ENCODE peak calls at places on chromosomes 7 and 10, in four cellular contexts. One of them, this sample, is unnamed.

GRCh38 chr10:3566627-3567026 is 218.4 kb downstream of the KLF6 start:
- DNase-seq in HepG2: no peak
- DNase-seq in HCT116: no peak
- DNase-seq in K562: no peak
- DNase-seq in this sample: no peak

GRCh38 chr7:107119376-107120100 is 49.3 kb upstream of the HBP1 start:
- DNase-seq in HepG2: no peak
- DNase-seq in HCT116: no peak
- DNase-seq in K562: no peak
- DNase-seq in this sample: no peak

GRCh38 chr7:106282852-106283251 is 1.9 kb downstream of the NAMPT start:
- DNase-seq in HepG2: no peak
- DNase-seq in HCT116: no peak
- DNase-seq in K562: no peak
- DNase-seq in this sample: no peak

GRCh38 chr10:70233939-70234300 is 691 bp upstream of the PPA1 start:
- DNase-seq in HepG2: no peak
- DNase-seq in HCT116: no peak
- DNase-seq in K562: no peak
- DNase-seq in this sample: peak; percentile 61

GRCh38 chr7:112366886-112367285 is 83.4 kb upstream of the IFRD1 start:
- DNase-seq in HepG2: no peak
- DNase-seq in HCT116: no peak
- DNase-seq in K562: no peak
- DNase-seq in this sample: no peak

GRCh38 chr10:102240467-102241036 is 760 bp downstream of the PITX3 start:
- DNase-seq in HepG2: no peak
- DNase-seq in HCT116: no peak
- DNase-seq in K562: no peak
- DNase-seq in this sample: peak; percentile 68

GRCh38 chr7:124033093-124033806 is 383 bp upstream of the TMEM229A start:
- DNase-seq in HepG2: no peak
- DNase-seq in HCT116: no peak
- DNase-seq in K562: no peak
- DNase-seq in this sample: peak; percentile 85

GRCh38 chr7:128860158-128861073 is 2.2 kb upstream of the ATP6V1F start:
- DNase-seq in HepG2: no peak
- DNase-seq in HCT116: no peak
- DNase-seq in K562: peak; percentile 99
- DNase-seq in this sample: no peak

GRCh38 chr10:88064608-88065383 is 201.4 kb downstream of the PTEN start:
- DNase-seq in HepG2: no peak
- DNase-seq in HCT116: no peak
- DNase-seq in K562: no peak
- DNase-seq in this sample: peak; percentile 60

GRCh38 chr7:152120210-152120609 is 94.7 kb downstream of the GALNT11 start:
- DNase-seq in HepG2: no peak
- DNase-seq in HCT116: no peak
- DNase-seq in K562: no peak
- DNase-seq in this sample: no peak

GRCh38 chr10:77801474-77802238 is 124.9 kb downstream of the DLG5 start:
- DNase-seq in HepG2: no peak
- DNase-seq in HCT116: no peak
- DNase-seq in K562: no peak
- DNase-seq in this sample: no peak

GRCh38 chr10:98246911-98247820 is 20.8 kb downstream of the LOXL4 start:
- DNase-seq in HepG2: no peak
- DNase-seq in HCT116: no peak
- DNase-seq in K562: no peak
- DNase-seq in this sample: no peak

GRCh38 chr10:60312818-60313588 is 76.7 kb downstream of the ANK3 start:
- DNase-seq in HepG2: no peak
- DNase-seq in HCT116: peak; percentile 26
- DNase-seq in K562: peak; percentile 85
- DNase-seq in this sample: no peak

GRCh38 chr7:51430480-51431086 is 114.0 kb upstream of the COBL start:
- DNase-seq in HepG2: peak; percentile 43
- DNase-seq in HCT116: peak; percentile 34
- DNase-seq in K562: peak; percentile 67
- DNase-seq in this sample: peak; percentile 79

GRCh38 chr10:15201589-15202300 is 33.3 kb upstream of the NMT2 start:
- DNase-seq in HepG2: no peak
- DNase-seq in HCT116: peak; percentile 26
- DNase-seq in K562: no peak
- DNase-seq in this sample: no peak

GRCh38 chr7:51028128-51028830 is 245.6 kb upstream of the GRB10 start:
- DNase-seq in HepG2: no peak
- DNase-seq in HCT116: no peak
- DNase-seq in K562: no peak
- DNase-seq in this sample: no peak

GRCh38 chr10:21053953-21054352 is 156.8 kb upstream of the NEBL start:
- DNase-seq in HepG2: no peak
- DNase-seq in HCT116: no peak
- DNase-seq in K562: no peak
- DNase-seq in this sample: no peak

GRCh38 chr10:123147635-123148413 is at the start of gene HMX2:
- DNase-seq in HepG2: peak; percentile 17
- DNase-seq in HCT116: no peak
- DNase-seq in K562: peak; percentile 30
- DNase-seq in this sample: peak; percentile 55

GRCh38 chr10:132859084-132859855 is 73.3 kb upstream of the NKX6-2 start:
- DNase-seq in HepG2: no peak
- DNase-seq in HCT116: no peak
- DNase-seq in K562: no peak
- DNase-seq in this sample: no peak

GRCh38 chr10:15293862-15294835 is 76.9 kb downstream of the FAM171A1 start:
- DNase-seq in HepG2: no peak
- DNase-seq in HCT116: no peak
- DNase-seq in K562: no peak
- DNase-seq in this sample: no peak

GRCh38 chr10:120386896-120387295 is 70.1 kb upstream of the PLPP4 start:
- DNase-seq in HepG2: no peak
- DNase-seq in HCT116: no peak
- DNase-seq in K562: no peak
- DNase-seq in this sample: no peak

GRCh38 chr10:97399843-97400545 is 1.1 kb downstream of the RRP12 start:
- DNase-seq in HepG2: peak; percentile 56
- DNase-seq in HCT116: peak; percentile 57
- DNase-seq in K562: peak; percentile 76
- DNase-seq in this sample: peak; percentile 72

GRCh38 chr10:21638681-21639080 is 104.6 kb downstream of the MLLT10 start:
- DNase-seq in HepG2: no peak
- DNase-seq in HCT116: no peak
- DNase-seq in K562: no peak
- DNase-seq in this sample: no peak

GRCh38 chr10:13143761-13144160 is 17.6 kb upstream of the MCM10 start:
- DNase-seq in HepG2: no peak
- DNase-seq in HCT116: no peak
- DNase-seq in K562: no peak
- DNase-seq in this sample: no peak

GRCh38 chr10:29689001-29689400 is 54.2 kb upstream of the SVIL start:
- DNase-seq in HepG2: peak; percentile 21
- DNase-seq in HCT116: peak; percentile 33
- DNase-seq in K562: no peak
- DNase-seq in this sample: no peak

GRCh38 chr7:95840953-95841950 is 68.9 kb downstream of the DYNC1I1 start:
- DNase-seq in HepG2: peak; percentile 12
- DNase-seq in HCT116: peak; percentile 8
- DNase-seq in K562: peak; percentile 15
- DNase-seq in this sample: peak; percentile 46

GRCh38 chr7:120703585-120704240 is 154.2 kb downstream of the TSPAN12 start:
- DNase-seq in HepG2: no peak
- DNase-seq in HCT116: no peak
- DNase-seq in K562: no peak
- DNase-seq in this sample: no peak

GRCh38 chr7:44097064-44097932 is 6.8 kb upstream of the AEBP1 start:
- DNase-seq in HepG2: no peak
- DNase-seq in HCT116: no peak
- DNase-seq in K562: no peak
- DNase-seq in this sample: no peak

GRCh38 chr7:24979470-24979862 is 512 bp downstream of the OSBPL3 start:
- DNase-seq in HepG2: peak; percentile 47
- DNase-seq in HCT116: no peak
- DNase-seq in K562: peak; percentile 84
- DNase-seq in this sample: peak; percentile 86

GRCh38 chr10:37448161-37448560 is 322.8 kb downstream of the ANKRD30A start:
- DNase-seq in HepG2: no peak
- DNase-seq in HCT116: no peak
- DNase-seq in K562: no peak
- DNase-seq in this sample: no peak

GRCh38 chr10:132961864-132962622 is 19.7 kb upstream of the CFAP46 start:
- DNase-seq in HepG2: peak; percentile 37
- DNase-seq in HCT116: no peak
- DNase-seq in K562: peak; percentile 6
- DNase-seq in this sample: peak; percentile 71

GRCh38 chr7:141974831-141975230 is 1.3 kb upstream of the TAS2R38 start:
- DNase-seq in HepG2: peak; percentile 9
- DNase-seq in HCT116: peak; percentile 28
- DNase-seq in K562: peak; percentile 9
- DNase-seq in this sample: no peak

GRCh38 chr7:141976524-141977245 is 3.1 kb upstream of the TAS2R38 start:
- DNase-seq in HepG2: no peak
- DNase-seq in HCT116: no peak
- DNase-seq in K562: no peak
- DNase-seq in this sample: no peak

GRCh38 chr7:141973673-141974072 is at the start of gene TAS2R38:
- DNase-seq in HepG2: no peak
- DNase-seq in HCT116: no peak
- DNase-seq in K562: no peak
- DNase-seq in this sample: no peak

GRCh38 chr7:141978351-141978750 is 4.8 kb upstream of the TAS2R38 start:
- DNase-seq in HepG2: no peak
- DNase-seq in HCT116: no peak
- DNase-seq in K562: no peak
- DNase-seq in this sample: no peak

GRCh38 chr7:141975806-141976523 is 2.4 kb upstream of the TAS2R38 start:
- DNase-seq in HepG2: peak; percentile 50
- DNase-seq in HCT116: peak; percentile 60
- DNase-seq in K562: peak; percentile 78
- DNase-seq in this sample: peak; percentile 81
- H3K4me3 ChIP-seq in HepG2: no peak overlapping the region
- H3K4me3 ChIP-seq in HCT116: peak overlapping the region; percentile 17
- H3K4me3 ChIP-seq in K562: no peak overlapping the region
- H3K4me3 ChIP-seq in this sample: peak overlapping the region; percentile 51

DNA sequence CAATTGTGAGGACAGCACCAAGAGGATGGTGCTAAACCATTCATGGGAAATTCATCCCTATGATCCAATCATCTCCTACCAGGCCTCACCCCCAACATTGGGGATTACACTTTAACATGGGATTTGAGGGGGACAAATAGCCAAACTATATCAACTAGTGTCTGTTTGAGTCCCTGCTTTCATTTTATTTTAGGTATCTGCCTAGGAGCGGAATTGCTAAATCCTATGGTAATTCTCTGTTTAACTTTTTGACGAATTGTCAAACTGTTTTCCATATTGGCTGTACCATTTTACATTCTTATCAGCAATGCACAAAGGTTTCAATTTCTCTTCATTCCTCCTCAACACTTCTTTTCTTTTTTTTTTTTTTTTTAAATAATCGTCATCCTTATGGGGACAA is 318.4 kb upstream of the NRP1 start:
- DNase-seq in HepG2: no peak
- DNase-seq in HCT116: no peak
- DNase-seq in K562: no peak
- DNase-seq in this sample: no peak
- TF ChIP-seq ELF1 in HepG2: no peak
- TF ChIP-seq ELF1 in HCT116: no peak
- TF ChIP-seq ELF1 in K562: no peak
- TF ChIP-seq ELF1 in this sample: no peak

DNA sequence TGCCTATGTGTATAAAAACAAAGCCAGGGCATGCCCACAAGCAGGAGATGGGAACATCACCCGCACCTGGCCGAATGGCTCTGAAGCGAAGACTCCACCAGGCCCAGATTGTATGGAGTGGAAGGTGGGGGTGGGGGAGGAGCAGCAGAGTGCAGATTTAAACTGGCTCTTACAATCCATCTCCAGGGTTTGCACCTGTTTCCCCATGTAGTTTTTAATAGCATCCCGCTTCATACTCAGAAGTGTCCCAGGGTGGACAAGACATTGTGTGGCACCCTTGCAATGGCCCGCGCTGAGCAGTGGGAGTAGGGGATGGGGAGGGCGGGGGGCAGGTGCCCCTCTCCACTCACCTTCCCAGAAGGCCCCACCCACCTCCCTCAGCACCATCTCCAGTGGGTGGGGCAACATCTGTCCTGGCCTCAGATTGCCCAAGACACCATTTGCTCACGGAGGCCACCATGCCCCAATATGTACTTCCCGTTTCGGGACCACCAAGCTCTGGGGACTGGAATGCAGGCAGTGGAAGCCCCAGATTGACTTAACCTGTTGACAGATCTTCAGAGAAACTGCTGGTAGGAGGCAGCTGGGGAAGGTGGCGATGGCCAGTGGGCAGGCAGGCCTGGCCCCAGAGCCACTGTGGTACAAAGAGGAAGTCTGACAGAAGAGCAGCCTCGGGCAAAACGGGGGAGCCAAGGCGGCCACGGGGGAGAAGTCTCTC is 23.0 kb downstream of the VSIR start:
- DNase-seq in HepG2: no peak
- DNase-seq in HCT116: no peak
- DNase-seq in K562: no peak
- DNase-seq in this sample: no peak
- H3K9me3 ChIP-seq in HepG2: no peaks in the 10 kb centered on the region
- H3K9me3 ChIP-seq in HCT116: no peaks in the 10 kb centered on the region
- H3K9me3 ChIP-seq in K562: no peaks in the 10 kb centered on the region
- H3K9me3 ChIP-seq in this sample: no peaks in the 10 kb centered on the region

DNA sequence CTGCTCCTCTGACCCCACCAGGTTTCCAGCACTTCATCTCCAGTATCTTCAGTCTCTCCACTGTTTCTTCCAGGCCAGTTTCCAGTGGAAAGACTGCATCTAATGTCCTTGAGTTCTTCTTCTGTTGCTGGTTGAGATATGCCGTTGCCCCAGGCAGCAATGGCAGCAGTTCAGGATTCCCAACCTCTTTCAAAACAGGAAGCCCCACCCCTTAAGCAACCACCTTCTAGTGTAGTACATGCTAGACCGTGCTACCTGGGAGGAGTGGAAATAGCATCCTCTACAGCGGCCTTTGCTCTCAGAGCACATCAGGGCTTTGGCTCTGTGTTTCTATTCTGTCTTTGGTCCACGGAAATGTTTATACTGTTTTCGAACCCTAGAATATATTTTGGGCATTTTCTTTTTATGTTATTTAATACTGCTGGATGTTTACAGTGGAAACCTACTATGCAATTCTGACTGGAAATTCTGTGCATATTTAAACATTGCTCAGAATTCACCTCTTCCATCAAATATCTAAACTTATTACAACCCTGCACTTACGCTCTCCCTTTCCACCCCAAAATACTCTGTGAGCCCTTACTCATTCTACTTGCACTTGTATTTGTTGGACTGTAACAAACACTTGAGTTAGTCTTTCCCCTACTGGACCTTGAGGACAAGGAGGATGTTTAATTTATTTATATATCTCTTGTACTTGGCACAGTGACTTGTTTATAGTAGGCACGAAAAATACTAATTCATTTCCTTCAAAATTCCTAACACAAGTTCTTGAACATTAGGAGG is 8.5 kb upstream of the BPGM start:
- DNase-seq in HepG2: no peak
- DNase-seq in HCT116: no peak
- DNase-seq in K562: peak; percentile 35
- DNase-seq in this sample: no peak
- H3K4me3 ChIP-seq in HepG2: no peak overlapping the region
- H3K4me3 ChIP-seq in HCT116: no peak overlapping the region
- H3K4me3 ChIP-seq in K562: no peak overlapping the region
- H3K4me3 ChIP-seq in this sample: no peak overlapping the region

This sample was measured in SK-N-SH.